ENCODE peak calls at places on chromosomes 7 and 10, in seven cellular contexts. S is foreskin keratinocyte, W is lower lobe of right lung, U is heart right ventricle, L is pancreas, V is caudate nucleus, K is tibial artery. T is an unnamed sample.

GRCh38 chr10:110556993-110557601 is 10.4 kb upstream of the SMC3 start:
- DNase-seq in K (peak), L (no peak), U (peak), V (peak), W (no peak), S (no peak), T (no peak)

GRCh38 chr7:139620676-139621344 is 97.3 kb downstream of the CLEC2L start:
- DNase-seq in V (no peak), W (no peak), U (no peak), K (no peak), L (peak), S (peak), T (no peak)

GRCh38 chr7:110767550-110768137 is 323.3 kb upstream of the LRRN3 start:
- DNase-seq in U (no peak), S (no peak), L (no peak), K (no peak), V (no peak), W (no peak), T (no peak)

GRCh38 chr10:116287906-116288501 is 15.0 kb upstream of the GFRA1 start:
- DNase-seq in V (no peak), K (no peak), W (no peak), L (no peak), U (peak), S (peak), T (no peak)

GRCh38 chr10:71966046-71967004 is 2.1 kb downstream of the CHST3 start:
- DNase-seq in W (no peak), V (peak), L (no peak), K (peak), S (peak), U (no peak), T (no peak)

GRCh38 chr10:121558246-121558645 is 40.0 kb downstream of the FGFR2 start:
- DNase-seq in L (no peak), W (no peak), S (no peak), K (no peak), U (no peak), V (no peak), T (no peak)

GRCh38 chr10:84214612-84215235 is 10.6 kb downstream of the LRIT2 start:
- DNase-seq in U (no peak), V (peak), W (no peak), L (no peak), K (no peak), S (peak), T (no peak)

GRCh38 chr10:129898701-129899563 is 65.1 kb downstream of the EBF3 start:
- DNase-seq in L (no peak), V (no peak), W (no peak), K (no peak), U (no peak), S (no peak), T (no peak)

GRCh38 chr10:7417103-7417623 is 6.3 kb upstream of the SFMBT2 start:
- DNase-seq in U (no peak), L (no peak), K (no peak), V (no peak), W (no peak), S (no peak), T (no peak)

GRCh38 chr7:45153238-45153637 is 4.4 kb upstream of the RAMP3 start:
- DNase-seq in K (no peak), W (no peak), L (peak), V (no peak), S (no peak), U (no peak), T (no peak)

GRCh38 chr10:64535131-64535867 is 1014.1 kb downstream of the REEP3 start:
- DNase-seq in V (no peak), S (no peak), L (no peak), W (no peak), K (no peak), U (no peak), T (no peak)

GRCh38 chr10:42969147-42969546 is 107.7 kb upstream of the RET start:
- DNase-seq in W (no peak), V (no peak), S (no peak), K (no peak), U (no peak), L (peak), T (no peak)

GRCh38 chr10:31830887-31831286 is 97.7 kb downstream of the ARHGAP12 start:
- DNase-seq in K (no peak), L (no peak), W (no peak), S (peak), V (no peak), U (no peak), T (no peak)

DNA sequence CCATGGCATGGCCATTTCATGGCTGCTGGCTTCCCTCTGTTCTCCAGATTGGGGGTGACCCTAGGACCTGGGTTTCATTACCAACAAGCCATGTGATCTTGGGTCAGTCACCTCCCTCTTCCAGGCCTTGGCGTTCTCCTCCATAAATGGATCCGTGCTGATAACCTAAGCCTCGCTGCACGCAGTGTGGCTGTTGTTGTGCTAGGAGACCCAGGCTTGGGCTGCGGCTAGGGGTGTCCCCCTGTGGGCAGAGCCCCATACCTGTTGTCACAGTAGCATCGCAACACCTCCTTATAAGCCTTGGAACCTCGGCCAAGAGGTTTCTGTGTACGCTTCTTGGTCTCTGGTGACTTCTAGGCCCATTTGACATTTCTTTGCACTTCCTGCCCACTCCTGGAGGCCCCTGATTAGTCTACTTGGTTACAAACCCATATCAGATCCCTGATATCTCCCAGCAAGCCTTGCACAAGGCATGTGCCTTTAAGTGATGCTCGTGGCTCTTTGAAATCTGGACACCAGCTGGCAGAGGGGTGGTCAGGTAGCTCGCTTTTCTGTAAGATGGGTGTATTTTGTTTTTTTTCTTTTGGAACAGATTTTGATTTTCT is 23.6 kb downstream of the ZMIZ1 start:
- DNase-seq in W (no peak), V (no peak), U (no peak), L (no peak), K (no peak), S (no peak), T (no peak)
- H3K27ac ChIP-seq in W (no peak), V (no peak), U (peak), L (no peak), K (no peak), S (no peak), T (no peak)

DNA sequence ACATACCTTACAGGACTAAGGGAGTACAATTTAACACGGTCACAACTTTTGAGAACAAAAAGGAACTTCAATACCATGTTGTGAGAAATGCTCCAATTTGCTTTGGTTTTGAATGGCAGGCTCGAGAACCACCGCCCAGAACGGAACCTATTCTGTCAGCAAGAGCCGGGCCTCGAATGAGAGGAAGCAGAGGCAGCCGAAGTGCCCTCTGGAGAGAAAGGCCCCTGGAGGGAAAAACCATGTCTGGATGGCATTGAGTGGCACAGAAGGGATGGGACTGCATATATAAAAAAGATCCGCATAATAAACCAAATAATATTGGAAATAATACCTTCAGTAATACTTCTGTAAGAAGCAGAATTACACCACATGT is 85.6 kb downstream of the CHST15 start:
- DNase-seq in L (peak), V (no peak), S (no peak), K (peak), W (no peak), U (no peak), T (no peak)
- H3K27ac ChIP-seq in L (no peak), V (no peak), S (no peak), K (no peak), W (no peak), U (no peak), T (no peak)

GRCh38 chr10:102767428-102768160 is 23.8 kb downstream of the WBP1L start:
- DNase-seq in W (no peak), V (no peak), K (no peak), S (no peak), L (no peak), U (no peak), T (no peak)

GRCh38 chr10:102763037-102763607 is 19.4 kb downstream of the WBP1L start:
- DNase-seq in V (no peak), L (no peak), U (peak), W (no peak), K (no peak), S (no peak), T (no peak)

GRCh38 chr10:102762401-102763015 is 18.8 kb downstream of the WBP1L start:
- DNase-seq in W (no peak), V (no peak), K (no peak), L (no peak), U (no peak), S (no peak), T (no peak)

GRCh38 chr10:102769375-102770107 is 25.8 kb downstream of the WBP1L start:
- DNase-seq in U (no peak), S (peak), W (no peak), L (no peak), K (no peak), V (no peak), T (peak)

GRCh38 chr10:102764340-102765257 is 20.9 kb downstream of the WBP1L start:
- DNase-seq in U (no peak), W (no peak), K (no peak), S (no peak), L (no peak), V (no peak), T (no peak)
- H3K27ac ChIP-seq in U (peak), W (peak), K (no peak), S (no peak), L (no peak), V (no peak), T (peak)

GRCh38 chr7:84714765-84715164 is 472.1 kb downstream of the SEMA3D start:
- DNase-seq in L (no peak), S (no peak), V (no peak), W (no peak), K (no peak), U (no peak), T (no peak)
- H3K27ac ChIP-seq in L (no peak), S (no peak), V (no peak), W (no peak), K (no peak), U (no peak), T (no peak)

GRCh38 chr10:49664842-49665355 is 14.6 kb upstream of the C10orf53 start:
- DNase-seq in W (no peak), S (no peak), V (no peak), K (no peak), L (no peak), U (no peak), T (no peak)
- H3K27ac ChIP-seq in W (no peak), S (no peak), V (no peak), K (no peak), L (no peak), U (no peak), T (no peak)

GRCh38 chr7:33243319-33243881 is 114.0 kb downstream of the BBS9 start:
- DNase-seq in V (no peak), S (peak), K (no peak), U (peak), L (no peak), W (no peak), T (no peak)
- H3K27ac ChIP-seq in V (no peak), S (no peak), K (no peak), U (no peak), L (no peak), W (no peak), T (no peak)

DNA sequence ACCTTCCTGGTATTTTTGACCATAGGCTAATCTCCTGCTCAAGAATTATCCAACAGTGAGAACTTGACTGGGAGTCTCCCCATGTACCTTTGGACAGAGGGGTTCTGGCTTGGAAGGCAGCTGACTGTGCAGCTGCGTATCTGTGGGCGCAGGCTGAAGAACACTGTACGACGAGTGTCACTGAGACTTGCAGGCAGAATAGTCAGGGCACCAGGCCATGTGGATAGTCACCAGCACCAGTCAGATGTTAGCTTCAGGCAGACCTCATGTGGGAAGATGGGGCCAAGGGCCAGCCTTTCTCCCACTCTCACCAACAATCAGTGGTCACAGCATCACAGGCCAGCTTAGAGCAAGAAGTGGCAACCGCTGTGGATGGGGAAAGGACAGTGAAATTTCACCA is 43.5 kb upstream of the GJD4 start:
- DNase-seq in W (no peak), U (peak), L (no peak), K (no peak), V (peak), S (no peak), T (no peak)
- H3K27ac ChIP-seq in W (no peak), U (peak), L (no peak), K (no peak), V (peak), S (no peak), T (no peak)

GRCh38 chr7:30253796-30254165 is 30.6 kb upstream of the ZNRF2 start:
- DNase-seq in U (no peak), W (no peak), S (no peak), V (no peak), L (no peak), K (no peak), T (no peak)
- H3K27ac ChIP-seq in U (peak), W (no peak), S (no peak), V (no peak), L (peak), K (no peak), T (no peak)